ENCODE peak calls at places on chromosomes 1 and 21, in seven cellular contexts. O is GM12865; L is HFFc6; R is neural crest cell; K is fibroblast of pulmonary artery; C is CD4-positive, alpha-beta T cell; A is WTC11. F is an unnamed sample.

GRCh38 chr1:69230223-69230622 is 337.5 kb upstream of the LRRC7 start:
- DNase-seq in O (no peak), L (no peak), R (no peak), K (no peak), C (no peak), A (no peak), F (no peak)

GRCh38 chr1:200245492-200245891 is 164.3 kb downstream of the ZNF281 start:
- DNase-seq in O (no peak), L (peak), R (no peak), K (peak), C (no peak), A (no peak), F (peak)

GRCh38 chr21:33682992-33683627 is 40.8 kb downstream of the ITSN1 start:
- DNase-seq in O (peak), L (peak), R (no peak), K (peak), C (no peak), A (no peak), F (peak)

GRCh38 chr1:226987179-226987536 is 47.1 kb downstream of the COQ8A start:
- DNase-seq in O (no peak), L (no peak), R (no peak), K (no peak), C (no peak), A (no peak), F (no peak)

GRCh38 chr1:47711211-47711847 is 273.5 kb downstream of the FOXD2 start:
- DNase-seq in O (no peak), L (no peak), R (no peak), K (no peak), C (no peak), A (no peak), F (no peak)

GRCh38 chr1:56773341-56774066 is 45.7 kb downstream of the FYB2 start:
- DNase-seq in O (no peak), L (no peak), R (no peak), K (no peak), C (no peak), A (no peak), F (no peak)

GRCh38 chr1:5837976-5838653 is 154.1 kb downstream of the NPHP4 start:
- DNase-seq in O (no peak), L (no peak), R (no peak), K (no peak), C (no peak), A (no peak), F (no peak)

GRCh38 chr21:27423906-27424595 is 457.2 kb upstream of the ADAMTS5 start:
- DNase-seq in O (no peak), L (peak), R (no peak), K (peak), C (no peak), A (no peak), F (no peak)

GRCh38 chr1:112255080-112255479 is 140.9 kb upstream of the CTTNBP2NL start:
- DNase-seq in O (no peak), L (no peak), R (no peak), K (no peak), C (no peak), A (no peak), F (no peak)

GRCh38 chr21:16002872-16003466 is 273.2 kb downstream of the USP25 start:
- DNase-seq in O (no peak), L (peak), R (no peak), K (peak), C (no peak), A (no peak), F (peak)

GRCh38 chr1:239262538-239262937 is 123.8 kb upstream of the CHRM3 start:
- DNase-seq in O (no peak), L (no peak), R (no peak), K (no peak), C (no peak), A (no peak), F (peak)

GRCh38 chr1:245987222-245987545 is 519.9 kb downstream of the SMYD3 start:
- DNase-seq in O (no peak), L (no peak), R (no peak), K (no peak), C (no peak), A (no peak), F (no peak)

GRCh38 chr1:14598007-14598497 is 433 bp upstream of the KAZN start:
- DNase-seq in O (no peak), L (no peak), R (peak), K (no peak), C (no peak), A (peak), F (no peak)

GRCh38 chr1:116243673-116244101 is 129.4 kb upstream of the ATP1A1 start:
- DNase-seq in O (no peak), L (no peak), R (no peak), K (no peak), C (no peak), A (no peak), F (no peak)

GRCh38 chr1:110243581-110243980 is 33.5 kb downstream of the KCNC4 start:
- DNase-seq in O (peak), L (no peak), R (no peak), K (no peak), C (no peak), A (peak), F (no peak)

GRCh38 chr1:42334240-42335049 is 590 bp downstream of the FOXJ3 start:
- DNase-seq in O (peak), L (peak), R (peak), K (peak), C (no peak), A (peak), F (peak)

GRCh38 chr1:198156745-198157240 is at the start of gene NEK7:
- DNase-seq in O (peak), L (peak), R (peak), K (peak), C (peak), A (peak), F (peak)

GRCh38 chr1:22376001-22376400 is 75.7 kb upstream of the ZBTB40 start:
- DNase-seq in O (no peak), L (no peak), R (no peak), K (no peak), C (no peak), A (no peak), F (no peak)

GRCh38 chr1:90717665-90718410 is 736 bp upstream of the BARHL2 start:
- DNase-seq in O (no peak), L (no peak), R (no peak), K (peak), C (no peak), A (peak), F (no peak)

GRCh38 chr1:40788561-40789341 is 5.2 kb downstream of the KCNQ4 start:
- DNase-seq in O (no peak), L (no peak), R (no peak), K (no peak), C (no peak), A (no peak), F (no peak)

GRCh38 chr1:85259866-85260345 is 444 bp upstream of the C1orf52 start:
- DNase-seq in O (no peak), L (no peak), R (no peak), K (peak), C (no peak), A (no peak), F (no peak)

GRCh38 chr1:7536891-7537591 is 234.1 kb upstream of the VAMP3 start:
- DNase-seq in O (no peak), L (no peak), R (no peak), K (no peak), C (no peak), A (no peak), F (no peak)

GRCh38 chr1:8020032-8020431 is 6.1 kb downstream of the ERRFI1 start:
- DNase-seq in O (no peak), L (no peak), R (no peak), K (peak), C (no peak), A (no peak), F (peak)

GRCh38 chr1:203175237-203176181 is at the start of gene MYBPH:
- DNase-seq in O (no peak), L (no peak), R (no peak), K (no peak), C (no peak), A (no peak), F (no peak)

GRCh38 chr21:36976882-36977651 is 10.6 kb upstream of the HLCS start:
- DNase-seq in O (peak), L (peak), R (peak), K (peak), C (no peak), A (peak), F (peak)

DNA sequence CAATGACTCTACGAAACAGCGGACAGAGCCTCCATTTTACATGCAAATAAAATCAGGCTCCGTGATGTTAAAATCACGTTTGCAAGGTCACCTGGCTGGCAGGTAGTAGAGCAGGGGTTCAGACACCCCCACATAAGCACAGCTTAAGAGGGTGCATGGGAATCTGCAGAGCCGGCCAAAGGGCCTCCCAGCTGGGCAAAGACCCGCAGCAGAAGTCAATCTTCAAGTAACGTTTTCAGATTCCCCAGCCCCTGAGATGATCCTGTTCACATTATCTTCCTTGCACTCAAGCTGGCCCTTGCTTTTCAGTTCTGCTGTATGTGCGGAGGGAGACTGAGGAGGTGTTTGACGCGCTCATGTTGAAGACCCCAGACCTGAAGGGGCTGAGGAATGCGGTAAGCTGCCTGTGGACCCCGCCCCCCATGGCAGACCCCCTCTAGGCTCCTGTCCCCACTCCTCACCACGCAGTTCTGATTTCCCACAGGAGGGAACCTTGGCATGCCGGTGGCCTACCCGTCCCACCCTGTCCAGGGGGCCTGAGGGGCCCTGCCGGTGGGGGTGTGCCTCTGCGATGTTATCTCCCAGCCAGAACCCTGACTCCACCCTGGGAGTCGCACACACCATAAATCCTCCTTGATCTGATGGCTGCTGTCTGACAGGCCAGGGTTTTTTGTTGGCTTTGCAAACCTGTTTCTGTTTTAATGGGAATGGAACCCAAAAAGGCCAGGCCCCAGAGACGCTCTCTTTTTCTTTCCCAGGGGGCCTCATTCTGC is 28.2 kb downstream of the GRHL3 start:
- DNase-seq in O (no peak), L (no peak), R (no peak), K (no peak), C (no peak), A (no peak), F (no peak)
- TF ChIP-seq CTCF in O (no peak), L (no peak), R (no peak), K (no peak), C (no peak), A (no peak), F (no peak)

DNA sequence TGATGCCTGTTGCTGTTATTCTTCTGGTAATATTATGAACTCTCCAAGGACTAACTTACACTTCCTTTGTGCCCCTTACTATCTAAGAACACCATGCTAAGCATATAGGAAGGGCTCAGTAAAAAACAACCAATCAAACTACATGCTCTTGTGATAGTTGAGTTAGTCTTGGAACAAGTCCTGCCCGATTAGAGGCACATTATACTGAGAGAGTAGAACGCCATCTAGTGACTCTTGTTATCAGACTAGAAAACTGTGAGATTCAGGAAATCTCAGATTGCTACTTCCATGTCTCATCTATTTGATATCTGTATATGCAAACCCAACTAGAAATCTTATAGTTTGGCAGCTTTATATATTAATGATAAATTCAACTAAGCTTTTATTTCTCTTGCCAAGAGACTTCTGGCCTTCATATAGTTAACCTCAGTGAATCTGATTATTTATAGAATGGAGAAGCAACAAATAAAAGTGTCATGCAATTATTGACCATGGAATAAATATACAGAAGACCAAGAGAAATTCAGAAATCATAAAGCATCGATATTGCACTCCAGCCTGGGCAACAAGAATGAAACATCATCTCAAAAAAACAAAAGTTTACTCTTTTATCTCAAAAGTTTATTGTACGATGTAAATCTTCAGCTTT is 7.8 kb upstream of the SRRM1 start:
- DNase-seq in O (peak), L (peak), R (no peak), K (peak), C (no peak), A (no peak), F (peak)
- TF ChIP-seq CTCF in O (peak), L (peak), R (peak), K (peak), C (peak), A (no peak), F (peak)

GRCh38 chr1:108708726-108709660 is 3.7 kb upstream of the FNDC7 start:
- DNase-seq in O (peak), L (no peak), R (no peak), K (no peak), C (peak), A (peak), F (peak)
- TF ChIP-seq CTCF in O (peak), L (peak), R (peak), K (peak), C (peak), A (peak), F (no peak)

DNA sequence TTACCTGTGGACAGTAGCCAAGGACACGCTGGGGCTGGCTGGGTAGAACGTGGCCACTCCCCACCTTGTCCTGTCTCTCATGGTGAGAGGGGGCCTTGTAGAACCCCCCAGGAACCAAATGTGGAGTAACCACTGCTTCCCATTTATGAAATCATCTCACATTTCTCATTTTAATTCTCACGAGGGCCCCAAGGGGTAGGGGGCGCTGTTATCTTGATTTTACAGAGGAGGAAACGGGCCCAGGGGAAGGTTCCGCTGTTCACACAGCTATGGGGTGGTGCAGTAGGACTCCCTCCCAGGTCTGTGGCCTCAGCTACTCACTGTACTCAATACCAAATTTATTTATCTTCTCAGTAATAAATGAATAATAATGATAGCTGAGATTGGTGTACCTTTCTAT is 5.5 kb downstream of the SMPDL3B start:
- DNase-seq in O (peak), L (no peak), R (peak), K (no peak), C (peak), A (peak), F (peak)
- TF ChIP-seq CTCF in O (peak), L (peak), R (peak), K (peak), C (peak), A (peak), F (no peak)

GRCh38 chr1:16921391-16922185 is at the start of gene CROCC:
- DNase-seq in O (no peak), L (no peak), R (peak), K (peak), C (peak), A (peak), F (no peak)
- TF ChIP-seq CTCF in O (no peak), L (no peak), R (no peak), K (no peak), C (no peak), A (no peak), F (no peak)

DNA sequence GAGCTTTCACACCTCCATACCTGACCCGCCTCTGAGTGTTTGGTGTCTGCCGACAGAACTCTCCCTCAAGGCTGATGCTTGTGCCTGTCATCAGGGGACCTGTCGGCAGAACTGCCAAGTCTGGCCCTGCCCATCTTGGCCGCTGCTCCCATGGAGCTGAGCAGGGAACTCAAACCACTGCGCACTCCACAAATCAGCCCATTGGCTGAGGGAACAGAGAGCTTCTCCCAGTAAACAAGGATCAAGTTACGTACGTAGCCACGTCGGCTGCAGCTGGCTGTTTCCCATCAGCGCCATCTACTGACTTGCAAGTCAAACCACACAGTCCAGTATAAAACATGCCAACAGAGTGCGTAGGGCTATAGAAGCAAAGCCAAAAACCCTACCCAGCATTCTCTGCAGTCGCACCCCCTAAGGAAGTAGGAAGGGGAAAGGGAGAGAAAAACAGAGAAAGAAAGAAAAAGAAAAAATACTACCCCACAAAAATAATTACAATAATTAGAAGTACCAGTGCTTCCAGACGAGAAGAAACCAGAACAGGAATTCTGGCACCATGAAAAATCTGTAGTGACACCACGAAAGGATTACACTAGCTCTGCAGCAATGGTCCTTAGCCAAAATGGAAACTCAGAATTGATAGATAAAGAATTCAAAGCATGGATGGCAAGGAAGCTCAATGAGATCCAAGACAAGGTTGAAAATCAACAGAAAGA is 13.1 kb downstream of the KRTAP13-1 start:
- DNase-seq in O (peak), L (no peak), R (peak), K (peak), C (no peak), A (peak), F (peak)
- TF ChIP-seq CTCF in O (peak), L (peak), R (peak), K (peak), C (no peak), A (no peak), F (peak)

DNA sequence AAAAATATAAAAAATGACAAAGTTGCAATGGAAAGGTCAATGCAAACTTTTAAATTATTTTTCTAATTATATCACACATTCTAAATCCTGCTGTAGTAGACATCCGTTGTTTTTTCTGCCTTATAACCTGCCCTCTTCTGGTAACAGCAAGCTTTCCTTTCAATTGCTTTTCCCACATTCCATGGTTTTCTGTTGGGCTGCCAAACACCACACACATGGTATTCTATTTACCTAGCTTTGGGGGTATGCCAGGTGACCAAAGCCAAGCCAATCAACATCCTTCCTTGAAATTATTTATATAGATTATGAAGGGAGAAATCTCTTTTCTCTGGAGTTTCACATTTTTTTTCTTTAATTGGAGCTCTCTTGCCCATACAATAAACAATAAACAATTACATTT is 3.4 kb upstream of the LAMC1 start:
- DNase-seq in O (no peak), L (no peak), R (no peak), K (peak), C (no peak), A (no peak), F (peak)
- TF ChIP-seq CTCF in O (no peak), L (peak), R (no peak), K (peak), C (no peak), A (no peak), F (peak)

DNA sequence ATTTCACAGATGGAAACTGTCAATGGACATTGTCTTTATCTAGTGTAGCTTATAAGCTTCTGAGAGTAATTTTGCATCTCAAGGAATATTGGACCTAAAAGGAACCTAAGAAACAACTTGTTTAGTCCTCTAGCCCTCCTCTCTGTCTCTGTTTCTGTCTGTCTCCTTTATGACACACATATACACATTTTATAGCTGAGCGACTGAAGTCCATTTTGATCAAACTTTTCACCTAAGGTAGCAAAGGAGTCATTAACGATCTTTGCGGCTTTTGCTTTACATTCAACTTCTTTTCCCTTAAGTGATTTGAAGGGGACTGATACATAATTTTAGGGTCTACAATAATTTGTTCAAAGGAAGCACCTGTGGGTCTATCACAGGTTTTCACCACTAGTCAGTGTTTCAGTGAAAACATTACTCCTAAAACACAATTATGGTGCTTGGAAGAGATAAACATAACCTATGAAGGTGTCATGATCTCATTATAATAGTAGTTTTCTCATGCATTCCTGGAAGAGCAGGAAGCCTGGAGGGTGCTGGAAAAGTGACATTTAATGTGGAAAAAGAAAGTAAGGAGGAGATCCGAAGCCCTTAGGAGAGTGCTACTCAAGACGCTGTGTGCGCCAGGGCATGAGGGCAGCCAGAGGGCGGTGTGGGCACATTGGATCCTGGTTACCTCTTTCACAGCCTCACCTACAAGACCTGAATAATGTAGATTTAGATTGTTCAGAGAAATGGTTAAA is 248.6 kb downstream of the DNM3 start:
- DNase-seq in O (peak), L (no peak), R (no peak), K (peak), C (peak), A (peak), F (peak)
- TF ChIP-seq CTCF in O (peak), L (peak), R (peak), K (peak), C (peak), A (peak), F (peak)

GRCh38 chr1:150072959-150073358 is 5.4 kb downstream of the VPS45 start:
- DNase-seq in O (peak), L (peak), R (no peak), K (peak), C (no peak), A (no peak), F (peak)
- TF ChIP-seq CTCF in O (peak), L (peak), R (peak), K (peak), C (peak), A (no peak), F (peak)